ENCODE peak calls at places on chromosomes 5 and 9, in five cellular contexts. W is amniotic stem cell, Q is dorsolateral prefrontal cortex, G is astrocyte of the spinal cord, V is small intestine. I is an unnamed sample.
A peak's percentile ranks its signal among the peaks of the same experiment; 100 is the strongest.

GRCh38 chr9:127930298-127931091 is at the start of gene PIP5KL1:
- DNase-seq in W (peak; percentile 73), Q (peak; percentile 87), G (peak; percentile 85), V (peak; percentile 64), I (no peak)

GRCh38 chr9:95132406-95133350 is 184.8 kb downstream of the FANCC start:
- DNase-seq in W (no peak), Q (no peak), G (no peak), V (no peak), I (no peak)

GRCh38 chr5:30401479-30402058 is 791.9 kb upstream of the CDH6 start:
- DNase-seq in W (no peak), Q (no peak), G (peak; percentile 68), V (peak; percentile 43), I (no peak)

GRCh38 chr5:74412064-74412463 is 228.5 kb downstream of the ENC1 start:
- DNase-seq in W (no peak), Q (peak; percentile 54), G (no peak), V (no peak), I (no peak)

GRCh38 chr5:139968547-139969261 is 74.4 kb downstream of the NRG2 start:
- DNase-seq in W (peak; percentile 36), Q (peak; percentile 75), G (peak; percentile 72), V (peak; percentile 80), I (no peak)

GRCh38 chr9:33041459-33042188 is 16.6 kb downstream of the DNAJA1 start:
- DNase-seq in W (no peak), Q (no peak), G (no peak), V (no peak), I (no peak)

GRCh38 chr5:173902743-173903142 is 14.6 kb downstream of the CPEB4 start:
- DNase-seq in W (no peak), Q (no peak), G (no peak), V (no peak), I (no peak)

GRCh38 chr9:129138476-129139232 is 27.4 kb downstream of the PTPA start:
- DNase-seq in W (peak; percentile 57), Q (no peak), G (no peak), V (no peak), I (no peak)

GRCh38 chr5:109418752-109419352 is 9.1 kb upstream of the PJA2 start:
- DNase-seq in W (no peak), Q (no peak), G (no peak), V (no peak), I (no peak)

GRCh38 chr5:36363776-36364175 is 62.1 kb upstream of the RANBP3L start:
- DNase-seq in W (no peak), Q (no peak), G (no peak), V (no peak), I (no peak)